ENCODE peak calls at places on chromosomes 3 and 15, in four cellular contexts. G is colonic mucosa, T is body of pancreas, K is fibroblast of lung. M is an unnamed sample.

GRCh38 chr3:136949708-136950107 is 8.1 kb upstream of the IL20RB start:
- DNase-seq in G (no peak), T (no peak), K (peak; percentile 57), M (no peak)

GRCh38 chr3:86973440-86973839 is 17.5 kb downstream of the VGLL3 start:
- DNase-seq in G (no peak), T (no peak), K (peak; percentile 98), M (no peak)

GRCh38 chr15:43266834-43267233 is at the start of gene TGM5:
- DNase-seq in G (no peak), T (no peak), K (no peak), M (no peak)

GRCh38 chr3:9248232-9249191 is 934 bp downstream of the SRGAP3 start:
- DNase-seq in G (peak; percentile 51), T (no peak), K (no peak), M (no peak)

GRCh38 chr3:70731046-70731445 is 418.6 kb upstream of the MDFIC2 start:
- DNase-seq in G (no peak), T (no peak), K (no peak), M (no peak)

GRCh38 chr3:46538803-46539442 is 27.2 kb downstream of the LRRC2 start:
- DNase-seq in G (peak; percentile 61), T (no peak), K (peak; percentile 77), M (no peak)

GRCh38 chr15:67063689-67064606 is 1.5 kb upstream of the SMAD3 start:
- DNase-seq in G (peak; percentile 76), T (peak; percentile 65), K (no peak), M (no peak)

GRCh38 chr15:70319466-70319865 is 221.7 kb upstream of the TLE3 start:
- DNase-seq in G (no peak), T (no peak), K (no peak), M (no peak)

GRCh38 chr3:111667621-111668239 is 72.6 kb upstream of the ZBED2 start:
- DNase-seq in G (peak; percentile 48), T (no peak), K (peak; percentile 43), M (no peak)

GRCh38 chr15:101058735-101059134 is 139.6 kb downstream of the LRRK1 start:
- DNase-seq in G (peak; percentile 3), T (no peak), K (no peak), M (no peak)

GRCh38 chr3:99242271-99242670 is 340.8 kb upstream of the DCBLD2 start:
- DNase-seq in G (no peak), T (no peak), K (no peak), M (no peak)

GRCh38 chr3:170999737-171000242 is 26.7 kb downstream of the SLC2A2 start:
- DNase-seq in G (peak; percentile 60), T (peak; percentile 60), K (peak; percentile 91), M (no peak)

GRCh38 chr3:100073555-100074307 is 40.6 kb downstream of the FILIP1L start:
- DNase-seq in G (no peak), T (no peak), K (peak; percentile 84), M (peak; percentile 43)

GRCh38 chr3:198071602-198072285 is 111.7 kb downstream of the LMLN start:
- DNase-seq in G (no peak), T (no peak), K (peak; percentile 91), M (peak; percentile 8)

GRCh38 chr15:48147358-48147757 is 26.6 kb downstream of the SLC24A5 start:
- DNase-seq in G (no peak), T (no peak), K (no peak), M (no peak)

GRCh38 chr15:48145923-48146322 is 25.1 kb downstream of the SLC24A5 start:
- DNase-seq in G (no peak), T (no peak), K (peak; percentile 61), M (no peak)

GRCh38 chr15:48144889-48145288 is 24.1 kb downstream of the SLC24A5 start:
- DNase-seq in G (no peak), T (no peak), K (peak; percentile 23), M (no peak)

DNA sequence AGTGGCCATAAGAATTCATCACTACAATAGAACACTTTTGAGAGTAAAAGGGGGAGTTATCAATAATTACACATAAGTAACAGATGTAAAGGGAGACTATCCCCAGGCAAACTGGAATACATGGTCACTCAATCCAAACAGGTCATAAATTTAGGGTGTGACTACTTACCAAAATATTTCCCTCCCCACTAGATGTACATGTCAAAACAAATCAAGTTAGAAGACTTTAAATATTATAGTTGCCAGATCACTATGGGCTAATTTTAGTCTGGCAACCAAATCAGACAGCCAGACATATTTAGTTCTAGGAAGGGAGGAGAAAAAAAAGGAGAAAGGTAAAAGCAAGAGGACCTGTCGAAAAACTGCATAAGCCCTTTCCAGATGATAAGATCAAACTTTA is 23.1 kb downstream of the SLC24A5 start:
- DNase-seq in G (no peak), T (no peak), K (peak; percentile 27), M (no peak)
- TF ChIP-seq CTCF in G (no peak), T (no peak), K (no peak), M (no peak)

DNA sequence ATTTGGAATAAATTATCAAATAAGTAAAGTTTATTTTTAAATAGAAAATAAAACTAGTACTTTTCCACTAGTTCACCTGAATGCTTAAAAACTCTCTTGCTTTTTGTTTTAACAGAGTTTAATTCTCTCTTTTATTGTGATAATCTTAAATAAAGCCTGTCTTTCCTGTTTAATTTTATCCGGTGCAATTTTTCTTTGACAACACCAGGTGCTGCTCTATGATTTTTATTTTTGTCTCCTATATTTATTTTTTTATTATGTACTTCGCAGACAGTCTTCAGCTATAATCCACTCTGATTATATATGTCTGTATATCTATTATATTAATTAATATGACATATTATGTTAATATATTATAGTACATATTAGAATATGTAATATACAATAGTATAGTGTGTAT is 1293.0 kb upstream of the EPHA6 start:
- DNase-seq in G (no peak), T (no peak), K (no peak), M (no peak)
- TF ChIP-seq CTCF in G (no peak), T (peak; percentile 34), K (no peak), M (no peak)

GRCh38 chr3:42518800-42519567 is 16.5 kb downstream of the VIPR1 start:
- DNase-seq in G (no peak), T (no peak), K (no peak), M (no peak)
- TF ChIP-seq CTCF in G (no peak), T (no peak), K (no peak), M (no peak)

DNA sequence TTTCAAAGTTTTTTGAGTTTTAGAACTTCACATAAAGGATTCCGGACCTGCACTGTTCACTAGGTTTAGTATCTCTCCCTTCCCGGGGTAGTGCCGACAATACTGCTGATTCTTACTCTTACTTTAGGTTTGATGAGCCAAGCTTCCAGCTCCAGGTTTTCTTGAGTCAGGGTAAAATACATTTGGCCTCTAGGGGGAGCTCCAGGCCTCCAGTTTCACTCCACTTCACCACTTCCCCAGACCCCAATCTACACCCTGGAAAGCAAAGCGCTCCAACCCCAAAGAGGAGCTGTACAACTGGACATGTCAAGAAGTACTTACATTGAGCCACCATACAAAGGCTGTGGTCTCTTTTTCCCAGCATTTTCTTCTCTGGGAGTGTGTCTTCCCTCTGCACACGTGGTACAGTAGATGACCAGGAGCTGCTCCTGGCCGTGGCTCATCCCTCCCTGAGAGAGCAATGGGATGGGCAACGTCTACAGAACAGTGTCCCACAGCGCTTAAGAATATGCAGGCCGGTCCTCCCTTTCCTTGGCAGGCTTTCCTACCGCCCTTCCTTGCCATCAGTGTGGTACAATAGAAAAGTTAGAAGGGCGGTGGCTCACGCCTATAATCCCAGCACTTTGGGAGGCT is 93.9 kb upstream of the CCDC80 start:
- DNase-seq in G (peak; percentile 69), T (peak; percentile 54), K (peak; percentile 82), M (peak; percentile 49)
- TF ChIP-seq CTCF in G (peak; percentile 63), T (peak; percentile 63), K (peak; percentile 68), M (peak; percentile 65)

GRCh38 chr15:65303687-65304392 is 637 bp upstream of the RNU5B-1 start:
- DNase-seq in G (peak; percentile 66), T (peak; percentile 81), K (peak; percentile 68), M (no peak)
- TF ChIP-seq CTCF in G (no peak), T (no peak), K (no peak), M (no peak)

GRCh38 chr15:37102315-37103021 is 2.1 kb upstream of the MEIS2 start:
- DNase-seq in G (no peak), T (no peak), K (peak; percentile 34), M (no peak)

GRCh38 chr15:37103475-37104071 is 3.2 kb upstream of the MEIS2 start:
- DNase-seq in G (no peak), T (no peak), K (no peak), M (no peak)

GRCh38 chr15:37099321-37100108 is 834 bp downstream of the MEIS2 start:
- DNase-seq in G (no peak), T (peak; percentile 46), K (peak; percentile 49), M (no peak)

GRCh38 chr15:37100109-37100873 is at the start of gene MEIS2:
- DNase-seq in G (peak; percentile 78), T (peak; percentile 90), K (peak; percentile 97), M (peak; percentile 94)

DNA sequence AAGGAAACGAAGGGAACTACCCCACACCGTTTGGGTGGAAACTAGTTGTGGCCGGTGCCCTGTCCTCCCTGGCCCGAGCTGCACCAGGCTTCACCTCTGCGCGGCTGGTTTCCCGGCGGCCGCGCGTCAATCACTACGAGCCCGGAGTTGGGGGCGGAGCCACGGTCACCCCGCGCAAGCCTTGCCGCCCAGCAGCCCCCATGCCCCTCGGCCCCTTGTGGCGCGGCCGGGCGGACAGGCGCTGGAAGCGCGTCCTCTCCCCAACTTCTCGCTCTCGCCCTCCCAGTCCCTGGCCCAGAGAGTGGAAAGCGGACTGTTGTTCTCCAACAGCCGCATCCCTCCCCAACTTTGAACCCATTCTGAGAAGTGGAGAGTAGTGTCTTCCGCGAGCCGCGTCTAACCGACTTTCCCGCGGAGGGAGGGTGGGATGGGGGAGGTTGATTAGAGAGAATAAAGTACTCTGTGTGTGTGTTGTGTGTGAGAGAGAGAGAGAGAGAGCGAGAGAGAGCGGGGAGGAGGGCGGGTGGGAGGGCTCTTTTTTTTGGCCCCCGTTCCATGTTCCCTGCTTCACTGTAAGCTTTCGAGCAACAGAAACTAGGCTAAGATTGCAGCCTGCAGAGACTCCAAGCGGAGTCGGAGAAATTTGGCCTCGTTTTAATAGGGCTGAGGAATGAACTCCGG is 1.4 kb upstream of the MEIS2 start:
- DNase-seq in G (peak; percentile 65), T (peak; percentile 74), K (peak; percentile 74), M (peak; percentile 41)
- TF ChIP-seq CTCF in G (no peak), T (no peak), K (no peak), M (no peak)

DNA sequence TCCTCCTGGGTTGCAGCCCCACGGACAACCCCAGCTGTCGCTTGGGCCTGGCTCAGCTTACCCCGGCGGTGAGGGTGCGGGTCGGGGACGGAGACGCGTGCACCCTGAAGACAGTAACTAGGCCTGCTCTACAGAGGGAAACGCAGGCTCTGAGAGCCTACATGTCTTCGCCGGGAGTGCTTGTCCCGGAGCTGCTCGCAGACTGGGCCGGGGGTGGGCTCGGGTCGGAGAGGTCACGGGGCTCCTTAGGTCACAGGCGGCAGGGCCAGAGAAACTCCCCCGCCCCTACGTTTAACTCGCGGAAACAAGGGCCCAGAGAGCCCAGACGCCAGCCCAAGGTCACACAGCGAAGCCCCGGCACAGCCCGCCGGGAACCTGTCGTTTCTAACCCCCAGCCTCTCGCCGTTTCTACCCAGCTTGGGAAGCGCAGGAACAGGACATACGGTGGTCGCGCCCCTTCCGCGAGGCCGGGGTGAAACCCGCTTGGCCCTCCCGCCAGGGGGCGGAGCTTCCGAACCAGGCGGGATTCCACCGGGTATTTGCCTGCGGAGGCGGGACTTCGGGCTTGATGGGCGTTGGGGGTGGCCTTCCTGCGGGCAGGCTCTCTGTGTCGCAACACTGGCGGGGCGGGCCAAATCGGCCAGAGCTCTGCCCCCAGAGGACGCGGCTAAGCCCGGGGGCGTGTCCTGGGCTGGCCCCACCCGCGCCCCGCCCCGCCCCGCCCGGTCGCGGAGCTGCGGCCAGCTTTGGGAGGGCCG is at the start of gene HDAC11:
- DNase-seq in G (peak; percentile 99), T (peak; percentile 99), K (peak; percentile 96), M (peak; percentile 93)
- TF ChIP-seq CTCF in G (no peak), T (peak; percentile 37), K (no peak), M (no peak)